ENCODE peak calls at places on chromosomes 3 and 15, in ten cellular contexts. W is mammary epithelial cell; Q is astrocyte of the spinal cord; B is mesothelial cell of epicardium; T is WTC11; I is GM12865; J is IMR-90; E is spleen; R is CD4-positive, alpha-beta T cell; X is thoracic aorta. C is an unnamed sample.

GRCh38 chr3:43017593-43018195 is 38.6 kb downstream of the GASK1A start:
- DNase-seq in W (no peak), Q (no peak), B (no peak), T (no peak), I (no peak), J (no peak), E (no peak), R (no peak), X (no peak), C (no peak)

GRCh38 chr15:93073465-93073952 is 15.5 kb downstream of the RGMA start:
- DNase-seq in W (no peak), Q (no peak), B (no peak), T (no peak), I (no peak), J (no peak), E (no peak), R (no peak), X (no peak), C (no peak)

GRCh38 chr15:25184356-25185155 is 229.8 kb downstream of the SNRPN start:
- DNase-seq in W (no peak), Q (no peak), B (no peak), T (no peak), I (no peak), J (no peak), E (peak; percentile 58), R (no peak), X (no peak), C (no peak)

GRCh38 chr3:148697311-148698189 is at the start of gene AGTR1:
- DNase-seq in W (no peak), Q (peak; percentile 36), B (peak; percentile 32), T (peak; percentile 79), I (no peak), J (peak; percentile 24), E (peak; percentile 72), R (no peak), X (peak; percentile 2), C (no peak)

GRCh38 chr3:69649713-69650419 is 89.4 kb upstream of the MITF start:
- DNase-seq in W (peak; percentile 13), Q (peak; percentile 46), B (no peak), T (no peak), I (no peak), J (peak; percentile 47), E (no peak), R (no peak), X (no peak), C (peak; percentile 24)

GRCh38 chr3:178996399-178996798 is 75.2 kb downstream of the ZMAT3 start:
- DNase-seq in W (no peak), Q (no peak), B (no peak), T (no peak), I (no peak), J (no peak), E (no peak), R (no peak), X (no peak), C (no peak)

GRCh38 chr3:196016485-196016884 is 65.4 kb downstream of the TFRC start:
- DNase-seq in W (peak; percentile 85), Q (peak; percentile 64), B (no peak), T (no peak), I (peak; percentile 7), J (peak; percentile 83), E (no peak), R (no peak), X (no peak), C (peak; percentile 71)

GRCh38 chr15:26572606-26573350 is 200.1 kb downstream of the GABRB3 start:
- DNase-seq in W (no peak), Q (no peak), B (no peak), T (no peak), I (no peak), J (no peak), E (no peak), R (no peak), X (no peak), C (no peak)

GRCh38 chr15:90451215-90451850 is 63.3 kb downstream of the IQGAP1 start:
- DNase-seq in W (peak; percentile 30), Q (peak; percentile 83), B (no peak), T (no peak), I (no peak), J (peak; percentile 87), E (no peak), R (no peak), X (no peak), C (peak; percentile 75)

GRCh38 chr15:95138604-95139270 is 907.4 kb downstream of the MCTP2 start:
- DNase-seq in W (no peak), Q (no peak), B (no peak), T (no peak), I (no peak), J (no peak), E (no peak), R (no peak), X (no peak), C (no peak)

GRCh38 chr3:23004971-23005370 is 198.2 kb upstream of the UBE2E2 start:
- DNase-seq in W (peak; percentile 93), Q (peak; percentile 79), B (no peak), T (no peak), I (no peak), J (peak; percentile 89), E (no peak), R (no peak), X (no peak), C (peak; percentile 77)

GRCh38 chr3:141039573-141039972 is 11.6 kb upstream of the SPSB4 start:
- DNase-seq in W (no peak), Q (no peak), B (no peak), T (no peak), I (no peak), J (no peak), E (no peak), R (no peak), X (no peak), C (no peak)

GRCh38 chr15:88467073-88467934 is at the start of the genes MRPL46 and MRPS11:
- DNase-seq in W (peak; percentile 80), Q (peak; percentile 91), B (peak; percentile 82), T (peak; percentile 87), I (peak; percentile 93), J (peak; percentile 83), E (peak; percentile 96), R (peak; percentile 86), X (peak; percentile 51), C (peak; percentile 91)

GRCh38 chr15:35101335-35101734 is 16.2 kb upstream of the NANOGP8 start:
- DNase-seq in W (no peak), Q (no peak), B (no peak), T (no peak), I (no peak), J (no peak), E (no peak), R (no peak), X (no peak), C (no peak)

GRCh38 chr3:193367868-193368267 is 10.7 kb downstream of the ATP13A5 start:
- DNase-seq in W (no peak), Q (no peak), B (no peak), T (no peak), I (no peak), J (no peak), E (no peak), R (no peak), X (no peak), C (no peak)
- TF ChIP-seq CTCF in W (no peak), Q (no peak), B (no peak), T (no peak), I (no peak), J (no peak), E (no peak), R (no peak), X (no peak), C (no peak)

GRCh38 chr15:60989696-60990095 is 239.4 kb downstream of the RORA start:
- DNase-seq in W (no peak), Q (no peak), B (no peak), T (no peak), I (no peak), J (peak; percentile 22), E (no peak), R (no peak), X (no peak), C (no peak)

GRCh38 chr15:60994842-60995495 is 234.1 kb downstream of the RORA start:
- DNase-seq in W (no peak), Q (no peak), B (no peak), T (no peak), I (no peak), J (no peak), E (no peak), R (no peak), X (no peak), C (no peak)

GRCh38 chr15:60993948-60994347 is 235.2 kb downstream of the RORA start:
- DNase-seq in W (no peak), Q (no peak), B (no peak), T (no peak), I (no peak), J (no peak), E (no peak), R (no peak), X (no peak), C (no peak)

DNA sequence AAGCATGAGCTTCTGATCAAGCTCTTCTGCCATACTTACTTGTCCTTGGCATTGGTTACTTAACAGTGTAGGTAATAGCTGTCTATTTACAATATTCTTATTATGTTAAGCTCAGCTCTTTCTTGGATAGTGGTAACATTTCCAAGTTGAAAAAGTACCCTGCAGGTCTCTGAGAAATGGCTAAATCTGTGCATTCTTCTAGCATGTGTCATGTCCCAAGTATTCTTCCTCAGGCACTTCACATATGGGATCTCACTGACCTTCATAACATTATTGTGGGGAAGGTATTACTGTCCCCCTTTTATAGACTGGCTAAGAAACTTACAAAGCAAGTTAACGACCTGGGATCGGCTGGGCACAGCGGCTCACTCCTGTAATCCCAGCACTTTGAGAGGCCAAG is 236.1 kb downstream of the RORA start:
- DNase-seq in W (no peak), Q (peak; percentile 51), B (no peak), T (no peak), I (no peak), J (peak; percentile 82), E (no peak), R (no peak), X (no peak), C (peak; percentile 8)
- TF ChIP-seq CTCF in W (no peak), Q (no peak), B (no peak), T (no peak), I (no peak), J (no peak), E (no peak), R (no peak), X (no peak), C (no peak)

DNA sequence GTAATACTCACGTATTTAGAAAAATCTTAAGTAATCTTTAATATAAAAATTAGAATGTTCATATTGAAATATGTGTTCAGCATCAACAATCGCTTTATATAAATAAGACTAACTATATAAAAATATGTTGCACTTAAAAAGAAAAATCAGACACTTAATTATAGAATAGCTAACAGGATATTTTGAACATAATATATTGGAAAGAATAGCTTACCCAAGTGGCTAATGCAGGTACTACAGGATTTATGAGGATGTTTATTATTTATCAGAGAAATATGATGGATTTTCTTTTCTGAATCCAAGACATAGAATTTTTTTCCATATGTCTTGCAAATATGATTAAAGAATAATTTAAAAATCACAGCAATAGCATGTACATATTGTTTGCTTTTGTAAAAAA is 567.9 kb upstream of the GBE1 start:
- DNase-seq in W (peak; percentile 1), Q (no peak), B (no peak), T (no peak), I (no peak), J (no peak), E (no peak), R (no peak), X (no peak), C (peak; percentile 14)
- TF ChIP-seq CTCF in W (peak; percentile 40), Q (peak; percentile 17), B (peak; percentile 77), T (peak; percentile 17), I (peak; percentile 23), J (no peak), E (no peak), R (no peak), X (no peak), C (no peak)

GRCh38 chr15:60004019-60004845 is at the start of gene FOXB1:
- DNase-seq in W (no peak), Q (no peak), B (no peak), T (peak; percentile 87), I (no peak), J (no peak), E (no peak), R (no peak), X (no peak), C (no peak)
- TF ChIP-seq CTCF in W (no peak), Q (no peak), B (no peak), T (no peak), I (no peak), J (no peak), E (no peak), R (no peak), X (no peak), C (no peak)

C was measured in MCF 10A.